ENCODE peak calls at places on chromosomes 11 and 22, in ten cellular contexts. N, K, G, J, S, Y, V, Q, F and H are unnamed samples.

GRCh38 chr22:44483878-44484277 is 14.2 kb downstream of the RTL6 start:
- DNase-seq in N (no peak), S (no peak), V (no peak), F (no peak), G (no peak), K (no peak), Y (no peak), Q (no peak), J (no peak), H (no peak)

GRCh38 chr22:46791201-46791731 is 28.8 kb downstream of the TBC1D22A start:
- DNase-seq in V (peak; percentile 56), K (peak; percentile 70), Q (no peak), S (peak; percentile 66), G (peak; percentile 80), F (peak; percentile 60), J (peak; percentile 82), Y (peak; percentile 83), N (no peak), H (peak; percentile 60)

GRCh38 chr11:37449146-37449545 is 851.1 kb upstream of the RAG2 start:
- DNase-seq in V (peak; percentile 68), Q (peak; percentile 0), J (no peak), Y (peak; percentile 68), N (no peak), G (no peak), F (peak; percentile 9), K (no peak), S (no peak), H (peak; percentile 74)

GRCh38 chr11:121328967-121329653 is 36.5 kb downstream of the SC5D start:
- DNase-seq in K (no peak), Q (no peak), J (no peak), G (no peak), V (no peak), F (no peak), S (no peak), N (no peak), Y (no peak), H (peak; percentile 2)

GRCh38 chr22:48661984-48662383 is 1165.7 kb downstream of the BRD1 start:
- DNase-seq in J (no peak), F (no peak), Q (no peak), K (no peak), V (no peak), N (peak; percentile 24), S (no peak), G (no peak), Y (no peak), H (no peak)

GRCh38 chr11:69658606-69659450 is 16.3 kb downstream of the LTO1 start:
- DNase-seq in J (no peak), K (peak; percentile 28), Q (no peak), F (no peak), G (no peak), V (no peak), Y (peak; percentile 23), N (no peak), S (no peak), H (no peak)

GRCh38 chr11:32056445-32056844 is 34.4 kb upstream of the RCN1 start:
- DNase-seq in Y (no peak), G (no peak), F (peak; percentile 79), K (no peak), N (no peak), Q (peak; percentile 54), S (no peak), V (peak; percentile 29), J (peak; percentile 85), H (peak; percentile 53)

GRCh38 chr11:120125005-120125404 is 12.9 kb downstream of the TRIM29 start:
- DNase-seq in K (no peak), N (no peak), Y (peak; percentile 25), G (no peak), J (peak; percentile 67), Q (no peak), V (peak; percentile 68), F (peak; percentile 34), S (no peak), H (peak; percentile 65)

GRCh38 chr11:86595401-86595800 is 77.0 kb downstream of the ME3 start:
- DNase-seq in G (no peak), K (no peak), S (no peak), J (no peak), F (no peak), Q (no peak), V (no peak), Y (no peak), N (no peak), H (no peak)

GRCh38 chr11:74696932-74697687 is 34.1 kb downstream of the CHRDL2 start:
- DNase-seq in K (peak; percentile 85), G (no peak), Y (peak; percentile 96), S (no peak), J (peak; percentile 93), Q (no peak), V (peak; percentile 86), F (peak; percentile 92), N (peak; percentile 88), H (peak; percentile 58)

GRCh38 chr11:69472053-69472765 is 9.3 kb upstream of the LINC01488 start:
- DNase-seq in J (no peak), G (no peak), Q (no peak), S (no peak), V (no peak), F (no peak), Y (no peak), N (peak; percentile 43), K (no peak), H (no peak)

GRCh38 chr22:42947211-42947990 is 67.5 kb downstream of the PACSIN2 start:
- DNase-seq in V (peak; percentile 36), K (no peak), Q (no peak), F (no peak), N (peak; percentile 76), Y (peak; percentile 41), J (no peak), S (no peak), G (no peak), H (peak; percentile 57)

GRCh38 chr11:57116654-57117053 is 65.1 kb upstream of the LRRC55 start:
- DNase-seq in N (peak; percentile 44), G (peak; percentile 24), Y (peak; percentile 44), F (peak; percentile 20), V (peak; percentile 68), S (no peak), K (no peak), J (peak; percentile 32), Q (peak; percentile 4), H (peak; percentile 76)

GRCh38 chr11:34250732-34251639 is 106.8 kb downstream of the ABTB2 start:
- DNase-seq in G (peak; percentile 66), K (peak; percentile 72), S (peak; percentile 63), Y (peak; percentile 7), V (peak; percentile 69), N (peak; percentile 76), J (peak; percentile 75), Q (peak; percentile 51), F (peak; percentile 71), H (peak; percentile 60)

GRCh38 chr22:31125521-31126117 is 2.9 kb downstream of the INPP5J start:
- DNase-seq in N (no peak), F (no peak), S (no peak), Q (no peak), Y (no peak), V (no peak), J (no peak), K (no peak), G (no peak), H (no peak)

GRCh38 chr11:28566643-28567042 is 458.5 kb downstream of the METTL15 start:
- DNase-seq in F (peak; percentile 86), J (peak; percentile 96), N (peak; percentile 84), Y (peak; percentile 100), S (no peak), K (peak; percentile 60), V (peak; percentile 98), G (no peak), Q (no peak), H (peak; percentile 97)

GRCh38 chr11:75147875-75148263 is 3.0 kb upstream of the SLCO2B1 start:
- DNase-seq in K (peak; percentile 67), Q (peak; percentile 9), N (peak; percentile 63), F (no peak), Y (no peak), V (no peak), G (no peak), J (no peak), S (no peak), H (no peak)

GRCh38 chr11:114466742-114467141 is 27.5 kb downstream of the REXO2 start:
- DNase-seq in Y (no peak), G (no peak), S (no peak), V (no peak), K (no peak), Q (no peak), N (no peak), F (no peak), J (no peak), H (no peak)

GRCh38 chr22:32473388-32473952 is 1.1 kb upstream of the FBXO7 start:
- DNase-seq in S (peak; percentile 6), V (peak; percentile 56), J (peak; percentile 47), N (no peak), Q (peak; percentile 39), F (peak; percentile 66), Y (peak; percentile 70), G (peak; percentile 34), K (no peak), H (peak; percentile 67)

GRCh38 chr22:39833610-39834009 is 60.0 kb downstream of the ENTHD1 start:
- DNase-seq in S (no peak), F (no peak), G (no peak), Q (no peak), Y (no peak), N (no peak), V (no peak), K (no peak), J (no peak), H (no peak)

GRCh38 chr11:62601114-62601363 is 626 bp downstream of the MTA2 start:
- DNase-seq in G (peak; percentile 62), Q (peak; percentile 7), K (no peak), J (peak; percentile 55), V (no peak), S (no peak), N (peak; percentile 76), F (peak; percentile 62), Y (no peak), H (peak; percentile 51)

GRCh38 chr22:28379075-28379806 is 300.4 kb downstream of the TTC28 start:
- DNase-seq in N (no peak), V (no peak), K (no peak), S (no peak), G (no peak), F (no peak), J (no peak), Y (no peak), Q (no peak), H (no peak)

GRCh38 chr11:26286472-26287066 is 45.4 kb upstream of the ANO3 start:
- DNase-seq in N (no peak), G (no peak), J (peak; percentile 27), F (peak; percentile 15), Q (no peak), K (no peak), V (peak; percentile 18), Y (peak; percentile 37), S (no peak), H (peak; percentile 56)

GRCh38 chr11:19574916-19575315 is 137.7 kb upstream of the NAV2 start:
- DNase-seq in Q (no peak), V (no peak), G (no peak), J (no peak), F (no peak), N (no peak), S (no peak), K (no peak), Y (no peak), H (no peak)

GRCh38 chr22:26502688-26503561 is 9.3 kb downstream of the TFIP11 start:
- DNase-seq in K (no peak), Y (peak; percentile 51), F (peak; percentile 42), S (peak; percentile 32), N (no peak), G (peak; percentile 59), V (peak; percentile 40), Q (peak; percentile 95), J (peak; percentile 52), H (peak; percentile 57)

GRCh38 chr11:62153087-62153395 is 29.2 kb downstream of the INCENP start:
- DNase-seq in S (no peak), Y (no peak), F (no peak), V (no peak), G (no peak), K (no peak), N (no peak), J (no peak), Q (no peak), H (no peak)

GRCh38 chr11:334264-335033 is 13.8 kb upstream of the IFITM3 start:
- DNase-seq in V (no peak), S (no peak), F (no peak), Y (no peak), J (no peak), K (peak; percentile 57), G (no peak), Q (no peak), N (peak; percentile 69), H (no peak)

GRCh38 chr11:58659404-58659803 is 36.9 kb downstream of the CNTF start:
- DNase-seq in Q (no peak), S (no peak), K (no peak), G (no peak), J (no peak), V (no peak), F (no peak), Y (no peak), N (no peak), H (peak; percentile 15)